ENCODE peak calls at places on chromosomes 16 and 17, in six cellular contexts. F is AG10803, L is mucosa of descending colon, C is MM.1S, V is tibial artery, W is heart left ventricle. U is an unnamed sample.

GRCh38 chr17:75030161-75030560 is 16.6 kb downstream of the ATP5PD start:
- DNase-seq in L (no peak), V (no peak), F (no peak), C (no peak), W (no peak), U (no peak)

GRCh38 chr16:83967838-83968482 is at the start of gene NECAB2:
- DNase-seq in L (peak), V (no peak), W (peak), C (no peak), F (peak), U (peak)

GRCh38 chr16:64615647-64616280 is 506.1 kb downstream of the CDH11 start:
- DNase-seq in V (no peak), C (peak), F (peak), L (no peak), W (peak), U (no peak)

GRCh38 chr17:77306048-77306789 is 165.4 kb downstream of the SEC14L1 start:
- DNase-seq in C (no peak), V (no peak), F (no peak), L (no peak), W (no peak), U (no peak)

GRCh38 chr16:50578147-50578546 is 30.0 kb downstream of the NKD1 start:
- DNase-seq in W (no peak), V (no peak), L (no peak), F (no peak), C (no peak), U (peak)

GRCh38 chr17:62859146-62859545 is 51.0 kb upstream of the MARCHF10 start:
- DNase-seq in C (no peak), V (peak), L (no peak), W (no peak), F (peak), U (no peak)

GRCh38 chr16:70793851-70794502 is 7.0 kb downstream of the VAC14 start:
- DNase-seq in L (no peak), F (no peak), C (peak), V (no peak), W (no peak), U (peak)

GRCh38 chr17:8163978-8164814 is 1.4 kb upstream of the VAMP2 start:
- DNase-seq in L (peak), F (peak), V (peak), W (peak), C (no peak), U (peak)

GRCh38 chr17:64084086-64084939 is 45.6 kb downstream of the ERN1 start:
- DNase-seq in W (no peak), C (peak), F (peak), L (peak), V (peak), U (no peak)

GRCh38 chr17:27993723-27994310 is 48.7 kb upstream of the NLK start:
- DNase-seq in L (no peak), W (no peak), F (no peak), V (no peak), C (no peak), U (no peak)

GRCh38 chr16:87790278-87791023 is 24.7 kb upstream of the KLHDC4 start:
- DNase-seq in L (no peak), F (peak), V (peak), W (no peak), C (no peak), U (no peak)

GRCh38 chr16:85690469-85691064 is 1.8 kb upstream of the GINS2 start:
- DNase-seq in C (no peak), F (no peak), V (no peak), L (no peak), W (no peak), U (no peak)

GRCh38 chr16:46620265-46621005 is 744 bp downstream of the SHCBP1 start:
- DNase-seq in F (no peak), V (no peak), W (no peak), L (no peak), C (peak), U (peak)

GRCh38 chr17:43570518-43570928 is 24.4 kb upstream of the ETV4 start:
- DNase-seq in F (peak), V (no peak), L (no peak), W (no peak), C (no peak), U (no peak)

GRCh38 chr16:15829460-15829859 is 27.4 kb downstream of the MYH11 start:
- DNase-seq in L (peak), V (peak), F (peak), C (no peak), W (peak), U (no peak)

GRCh38 chr16:4664538-4665418 is 28.6 kb upstream of the NUDT16L1 start:
- DNase-seq in V (no peak), L (peak), C (peak), W (peak), F (no peak), U (peak)

GRCh38 chr17:57186231-57187019 is 69.9 kb upstream of the MSI2 start:
- DNase-seq in F (no peak), V (no peak), W (no peak), C (no peak), L (no peak), U (no peak)

GRCh38 chr16:85008267-85008666 is 3.1 kb downstream of the ZDHHC7 start:
- DNase-seq in W (no peak), F (no peak), L (no peak), V (no peak), C (no peak), U (no peak)

GRCh38 chr17:64216385-64217248 is 46.4 kb downstream of the TEX2 start:
- DNase-seq in C (no peak), L (peak), F (no peak), W (peak), V (no peak), U (peak)

GRCh38 chr17:46783031-46783593 is 35.4 kb downstream of the WNT3 start:
- DNase-seq in L (peak), V (no peak), F (no peak), C (no peak), W (no peak), U (no peak)

GRCh38 chr17:29016635-29017034 is 10.8 kb upstream of the SEZ6 start:
- DNase-seq in F (no peak), V (no peak), W (no peak), C (no peak), L (no peak), U (no peak)

GRCh38 chr16:69393898-69394849 is 8.4 kb upstream of the TERF2 start:
- DNase-seq in C (no peak), F (no peak), V (no peak), W (no peak), L (no peak), U (no peak)

GRCh38 chr17:69414408-69415274 is at the start of gene MAP2K6:
- DNase-seq in C (peak), L (peak), V (peak), W (peak), F (peak), U (peak)

GRCh38 chr16:86296263-86296662 is 214.1 kb upstream of the FOXF1 start:
- DNase-seq in C (no peak), L (no peak), V (no peak), F (no peak), W (no peak), U (no peak)

GRCh38 chr17:60155815-60156214 is 6.0 kb downstream of the CA4 start:
- DNase-seq in L (peak), V (no peak), F (no peak), W (no peak), C (no peak), U (no peak)

GRCh38 chr16:12020007-12020406 is 43.5 kb downstream of the SNX29 start:
- DNase-seq in F (no peak), L (no peak), V (no peak), W (no peak), C (no peak), U (peak)

GRCh38 chr16:85963746-85964370 is 64.9 kb downstream of the IRF8 start:
- DNase-seq in C (no peak), L (peak), V (peak), F (peak), W (peak), U (no peak)

GRCh38 chr17:76678330-76678729 is 32.4 kb downstream of the MXRA7 start:
- DNase-seq in F (no peak), L (peak), C (no peak), V (no peak), W (no peak), U (peak)

GRCh38 chr17:62860962-62861873 is 53.1 kb upstream of the MARCHF10 start:
- DNase-seq in C (no peak), L (no peak), F (no peak), V (no peak), W (no peak), U (no peak)

GRCh38 chr17:31525801-31526549 is 134.5 kb downstream of the RAB11FIP4 start:
- DNase-seq in V (no peak), C (no peak), F (peak), L (no peak), W (no peak), U (no peak)

GRCh38 chr17:78341559-78342437 is 18.1 kb downstream of the SOCS3 start:
- DNase-seq in C (no peak), V (peak), W (peak), F (peak), L (peak), U (no peak)

GRCh38 chr16:31395647-31396046 is 2.5 kb downstream of the ITGAD start:
- DNase-seq in C (no peak), L (no peak), F (no peak), V (peak), W (no peak), U (no peak)

GRCh38 chr17:9802701-9803100 is 11.3 kb upstream of the DHRS7C start:
- DNase-seq in F (no peak), L (no peak), V (no peak), W (no peak), C (no peak), U (no peak)

GRCh38 chr16:31331141-31331764 is 23.7 kb upstream of the ITGAX start:
- DNase-seq in C (no peak), W (no peak), L (no peak), F (no peak), V (no peak), U (no peak)

GRCh38 chr16:31508706-31509523 is 724 bp upstream of the RUSF1 start:
- DNase-seq in W (no peak), V (no peak), C (no peak), L (no peak), F (peak), U (no peak)

DNA sequence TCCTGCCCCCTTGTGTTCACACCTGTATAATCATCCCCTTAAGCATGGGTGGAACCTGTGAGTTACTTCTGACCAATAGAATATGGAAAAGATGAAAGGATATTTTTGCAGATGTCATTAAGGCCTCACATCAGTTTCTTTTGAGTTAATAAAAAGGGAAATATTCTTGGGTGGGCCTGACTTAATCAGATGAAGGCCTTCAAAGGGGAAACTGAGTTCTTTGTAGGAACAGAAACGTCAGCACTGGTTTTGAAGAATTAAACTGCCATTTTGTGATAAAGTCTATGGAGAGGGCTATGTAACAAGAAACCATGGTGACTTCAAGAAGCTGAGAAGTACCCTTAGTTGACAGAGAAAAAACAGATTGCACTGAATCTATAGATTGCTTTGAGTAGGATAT is 168.7 kb upstream of the CNTNAP4 start:
- DNase-seq in V (no peak), L (no peak), W (no peak), C (no peak), F (no peak), U (no peak)
- TF ChIP-seq CTCF in V (no peak), L (no peak), W (no peak), C (no peak), F (no peak), U (peak)

DNA sequence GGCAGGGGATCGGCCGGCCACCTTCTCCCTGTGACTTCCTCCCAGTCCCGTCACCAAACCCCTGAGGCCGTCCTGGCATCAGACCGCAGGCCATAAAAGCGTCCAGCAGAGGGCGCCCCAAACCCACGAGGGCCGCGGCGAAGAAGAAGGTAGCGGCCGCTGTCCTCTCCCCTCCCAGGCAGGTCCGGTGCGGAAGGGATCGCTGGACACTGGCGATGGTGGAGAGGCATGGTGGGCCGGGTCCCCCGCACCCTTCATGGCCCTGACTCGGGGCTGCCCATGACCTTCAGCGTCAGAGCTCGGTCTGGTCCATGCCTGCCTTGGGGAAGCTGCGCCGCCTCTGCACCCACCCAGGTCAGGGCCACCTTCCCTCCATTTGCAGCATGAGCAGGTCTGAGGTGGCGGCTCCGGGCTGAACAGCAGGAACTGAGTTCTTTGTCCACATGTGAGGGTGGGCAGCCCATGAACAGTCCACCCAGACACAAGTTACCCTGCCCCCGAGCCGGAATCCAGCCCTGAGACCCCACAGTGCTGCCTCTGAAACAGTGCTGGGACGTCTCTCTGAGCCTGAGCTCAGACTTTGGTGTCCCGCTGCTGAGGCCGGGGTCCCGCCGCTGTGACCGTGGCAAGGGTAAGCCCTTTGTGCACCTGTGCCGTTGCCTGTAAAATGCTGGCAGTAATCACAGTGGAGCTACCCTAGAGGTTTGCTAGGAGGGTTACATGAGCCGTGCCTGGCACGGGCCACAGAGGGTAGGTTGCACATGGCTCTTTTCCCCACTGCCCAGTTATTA is 40.8 kb upstream of the CMIP start:
- DNase-seq in L (peak), W (peak), C (peak), F (peak), V (peak), U (peak)
- H3K4me3 ChIP-seq in L (no peak), W (peak), C (no peak), F (peak), V (peak), U (no peak)

GRCh38 chr16:694187-694862 is 4.1 kb upstream of the WDR24 start:
- DNase-seq in V (no peak), L (no peak), W (no peak), C (no peak), F (no peak), U (no peak)

GRCh38 chr16:693766-694165 is 3.6 kb upstream of the WDR24 start:
- DNase-seq in L (no peak), C (no peak), V (no peak), W (no peak), F (no peak), U (no peak)

GRCh38 chr16:693364-693763 is 3.2 kb upstream of the WDR24 start:
- DNase-seq in W (no peak), F (no peak), L (no peak), C (no peak), V (no peak), U (no peak)

GRCh38 chr16:694863-695354 is 4.7 kb upstream of the WDR24 start:
- DNase-seq in W (no peak), L (no peak), F (no peak), V (no peak), C (no peak), U (no peak)

DNA sequence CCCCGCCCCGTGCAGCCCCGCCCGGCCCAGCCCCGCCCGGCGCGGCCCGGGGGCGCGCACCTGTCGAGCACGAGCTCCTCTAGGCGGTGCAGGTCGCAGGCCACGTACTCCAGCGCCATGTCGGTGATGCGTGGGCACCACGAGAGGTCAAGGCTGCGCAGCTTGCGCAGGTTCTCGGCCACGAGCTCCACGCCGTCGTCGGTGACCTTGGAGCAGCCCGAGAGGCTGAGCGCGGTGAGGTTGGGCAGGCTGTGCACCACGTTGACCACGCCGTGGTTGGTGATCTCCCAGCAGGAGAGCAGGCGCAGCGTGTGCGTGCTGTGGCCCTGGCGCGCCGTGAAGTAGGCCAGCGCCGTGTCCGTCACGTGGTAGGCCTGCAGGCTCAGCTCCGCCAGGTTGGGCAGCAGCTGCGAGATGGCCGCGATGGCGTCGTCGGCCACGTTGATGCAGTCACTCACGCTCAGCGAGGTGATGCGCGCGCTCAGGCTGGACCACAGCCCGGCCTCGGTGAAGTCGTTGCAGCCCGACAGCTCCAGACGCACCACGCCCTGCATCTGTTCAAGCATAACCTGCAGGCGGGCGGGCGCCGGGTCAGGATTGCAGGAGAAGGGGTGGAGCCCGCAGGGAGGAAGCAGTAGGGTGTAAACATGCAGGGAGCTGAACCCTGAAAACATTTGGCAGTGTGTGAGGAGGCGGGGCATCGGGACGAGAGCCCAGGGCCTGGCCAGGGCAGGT is 5.3 kb upstream of the WDR24 start:
- DNase-seq in V (no peak), W (no peak), F (no peak), L (peak), C (no peak), U (peak)
- TF ChIP-seq CTCF in V (no peak), W (no peak), F (no peak), L (no peak), C (no peak), U (no peak)

GRCh38 chr17:39230361-39230760 is 4.6 kb upstream of the STAC2 start:
- DNase-seq in F (no peak), W (no peak), L (no peak), V (no peak), C (no peak), U (no peak)

GRCh38 chr17:39229274-39229913 is 3.6 kb upstream of the STAC2 start:
- DNase-seq in F (peak), C (no peak), W (peak), L (no peak), V (no peak), U (no peak)

GRCh38 chr17:39231091-39231561 is 5.4 kb upstream of the STAC2 start:
- DNase-seq in C (no peak), V (peak), W (peak), F (peak), L (no peak), U (no peak)

GRCh38 chr17:39235555-39236221 is 9.9 kb upstream of the STAC2 start:
- DNase-seq in W (peak), C (peak), F (peak), V (no peak), L (no peak), U (peak)

DNA sequence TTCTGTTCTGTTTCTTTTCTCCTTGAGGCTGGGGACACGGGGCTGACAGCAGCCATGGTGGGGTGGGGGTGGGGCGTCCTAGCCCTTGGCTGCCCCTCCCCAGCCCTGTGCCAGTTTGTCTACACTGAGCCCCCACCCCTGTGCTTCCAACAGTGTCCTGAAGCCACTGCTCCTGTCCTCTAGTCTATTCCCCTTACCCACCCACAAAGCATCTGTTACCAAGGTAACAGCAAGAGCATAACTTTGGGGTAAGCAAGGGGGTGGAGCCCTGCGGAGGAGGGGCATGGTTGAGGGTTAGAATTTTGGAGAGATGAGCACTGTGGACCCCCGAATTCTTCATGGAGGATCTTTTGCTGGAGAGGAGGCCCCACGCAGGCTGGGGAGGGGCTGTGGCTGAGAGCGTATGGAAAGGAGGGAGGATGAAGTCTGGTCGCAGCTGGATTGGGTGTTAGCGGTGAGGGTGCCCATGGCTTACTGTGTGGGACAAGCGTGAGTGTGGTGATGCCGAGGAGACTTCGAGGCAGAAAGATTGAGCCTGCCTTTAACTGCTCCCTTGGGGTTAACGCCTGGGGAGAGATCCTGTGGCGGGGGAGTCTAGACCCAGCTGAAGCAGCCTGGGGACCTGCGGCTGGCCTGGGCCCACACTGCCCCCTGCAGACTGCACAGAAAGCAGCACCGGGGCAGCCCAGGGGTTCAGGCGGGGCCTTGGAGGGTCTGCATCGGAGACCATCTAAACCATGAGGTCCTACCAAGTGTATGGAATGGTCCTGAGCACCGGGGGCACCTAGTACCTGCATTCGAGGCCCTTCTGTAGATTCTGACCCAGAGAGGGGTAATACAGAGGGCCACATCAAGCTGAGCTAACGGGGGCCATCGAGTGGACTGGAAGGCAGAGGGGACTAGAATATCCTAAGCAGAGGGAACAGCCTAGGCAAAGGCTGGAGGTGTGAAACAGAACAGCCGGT is 6.1 kb upstream of the STAC2 start:
- DNase-seq in W (peak), V (no peak), F (peak), L (peak), C (peak), U (peak)
- H3K4me3 ChIP-seq in W (no peak), V (peak), F (peak), L (no peak), C (peak), U (no peak)

GRCh38 chr17:73646409-73647305 is 2.4 kb upstream of the SDK2 start:
- DNase-seq in L (no peak), F (no peak), V (no peak), C (no peak), W (no peak), U (peak)
- TF ChIP-seq CTCF in L (no peak), F (peak), V (no peak), C (no peak), W (no peak), U (no peak)